ENCODE peak calls at places on chromosomes 2 and 18, in eight cellular contexts. R is endothelial cell of umbilical vein, G is keratinocyte, D is fibroblast of lung, K is A673, Z is mammary epithelial cell, T is GM23338, N is neural progenitor cell. M is an unnamed sample.

GRCh38 chr2:109210431-109211200 is 81.6 kb downstream of the SH3RF3 start:
- DNase-seq in D (peak; percentile 46), Z (no peak), T (no peak), K (no peak), G (no peak), N (no peak), R (no peak), M (no peak)

GRCh38 chr18:48996901-48997463 is 46.2 kb upstream of the SMAD7 start:
- DNase-seq in Z (peak; percentile 91), R (no peak), K (peak; percentile 36), D (peak; percentile 91), T (no peak), N (no peak), G (no peak), M (peak; percentile 29)

GRCh38 chr2:100571668-100572067 is 8.9 kb downstream of the PDCL3 start:
- DNase-seq in R (no peak), T (no peak), D (no peak), G (no peak), K (no peak), Z (no peak), N (no peak), M (no peak)

GRCh38 chr18:27564066-27564465 is 379.0 kb upstream of the CHST9 start:
- DNase-seq in D (no peak), T (no peak), G (no peak), N (no peak), R (no peak), K (no peak), Z (no peak), M (no peak)

GRCh38 chr2:159201321-159202063 is 85.0 kb downstream of the WDSUB1 start:
- DNase-seq in G (no peak), D (peak; percentile 21), T (no peak), K (no peak), R (no peak), N (no peak), Z (no peak), M (no peak)

GRCh38 chr2:107553534-107553933 is 273.2 kb upstream of the RGPD4 start:
- DNase-seq in R (no peak), G (no peak), D (peak; percentile 35), Z (peak; percentile 14), N (no peak), K (no peak), T (no peak), M (no peak)

GRCh38 chr2:8334866-8335325 is 347.0 kb upstream of the ID2 start:
- DNase-seq in Z (no peak), R (no peak), T (no peak), N (no peak), D (no peak), K (no peak), G (no peak), M (no peak)

GRCh38 chr18:48862678-48863270 is 88.0 kb downstream of the SMAD7 start:
- DNase-seq in T (no peak), Z (no peak), R (no peak), N (no peak), D (no peak), G (no peak), K (no peak), M (no peak)

GRCh38 chr2:19484736-19485135 is 126.3 kb upstream of the OSR1 start:
- DNase-seq in R (no peak), Z (no peak), G (no peak), K (no peak), N (no peak), D (no peak), T (no peak), M (no peak)

GRCh38 chr2:121041516-121041915 is 243.5 kb downstream of the TFCP2L1 start:
- DNase-seq in R (no peak), Z (no peak), G (no peak), T (no peak), D (no peak), K (no peak), N (no peak), M (no peak)

GRCh38 chr2:188773075-188773474 is 201.1 kb upstream of the COL3A1 start:
- DNase-seq in R (no peak), D (peak; percentile 25), N (no peak), K (no peak), Z (peak; percentile 70), T (no peak), G (no peak), M (no peak)

GRCh38 chr2:36366491-36367120 is 11.0 kb downstream of the CRIM1 start:
- DNase-seq in N (no peak), T (peak; percentile 55), K (no peak), G (no peak), D (peak; percentile 50), R (peak; percentile 61), Z (no peak), M (no peak)

GRCh38 chr2:67487993-67488392 is 90.9 kb downstream of the ETAA1 start:
- DNase-seq in K (no peak), R (no peak), Z (no peak), G (no peak), T (no peak), N (no peak), D (no peak), M (no peak)

GRCh38 chr2:84327645-84328249 is 131.3 kb downstream of the SUCLG1 start:
- DNase-seq in T (no peak), Z (no peak), G (no peak), K (no peak), R (no peak), D (no peak), N (no peak), M (no peak)

GRCh38 chr2:239377591-239377990 is 23.2 kb downstream of the HDAC4 start:
- DNase-seq in D (no peak), K (no peak), G (no peak), R (no peak), N (no peak), Z (no peak), T (no peak), M (no peak)

GRCh38 chr2:239379641-239380170 is 21.1 kb downstream of the HDAC4 start:
- DNase-seq in K (no peak), Z (no peak), R (no peak), D (no peak), T (peak; percentile 41), G (no peak), N (peak; percentile 38), M (no peak)

GRCh38 chr2:239378918-239379640 is 21.7 kb downstream of the HDAC4 start:
- DNase-seq in T (no peak), D (no peak), R (no peak), Z (no peak), K (no peak), N (no peak), G (no peak), M (no peak)

GRCh38 chr2:239376942-239377531 is 23.8 kb downstream of the HDAC4 start:
- DNase-seq in N (no peak), T (no peak), D (no peak), G (no peak), K (no peak), R (no peak), Z (no peak), M (no peak)

DNA sequence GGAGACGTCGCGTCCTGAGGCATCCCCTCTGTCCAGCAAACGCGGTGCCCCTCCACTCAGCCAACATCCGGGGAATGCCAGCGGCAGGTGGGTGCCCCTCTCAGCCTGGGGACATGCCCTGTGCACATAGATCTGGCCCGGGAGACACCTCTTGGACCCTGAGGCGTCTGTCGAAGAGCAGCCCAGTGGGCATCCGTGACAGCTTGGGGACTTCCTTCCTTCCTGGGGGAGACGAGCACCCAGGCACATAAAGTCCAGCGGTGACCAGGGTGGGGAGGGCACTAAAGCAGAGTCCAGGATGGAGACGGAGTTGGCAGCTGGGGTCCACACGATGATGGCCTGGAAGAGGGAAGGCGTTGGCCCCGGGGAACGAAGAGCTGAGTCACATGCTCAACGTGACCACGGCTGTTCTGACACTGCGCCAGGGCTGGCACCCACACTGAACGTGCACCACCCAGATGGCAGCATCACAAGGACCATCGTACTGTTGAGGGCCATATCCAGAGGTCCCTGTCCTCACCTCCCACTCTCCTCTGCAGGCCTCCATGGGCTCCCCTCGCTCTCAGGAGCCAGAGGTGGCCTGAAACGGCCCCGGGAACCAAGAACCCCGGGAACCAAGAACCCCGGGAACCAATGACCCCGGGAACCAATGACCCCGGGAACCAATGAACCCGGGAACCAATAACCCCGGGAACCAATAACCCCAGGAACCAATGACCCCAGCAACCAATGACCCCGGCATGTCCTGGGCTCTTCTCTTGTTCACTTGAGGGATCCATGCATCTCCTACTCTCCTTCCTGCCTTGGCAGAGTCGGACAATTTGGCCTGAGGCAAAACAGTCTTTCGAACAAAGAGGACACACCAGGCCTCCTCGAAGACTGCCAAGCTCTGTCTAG is 22.6 kb downstream of the HDAC4 start:
- DNase-seq in N (no peak), R (no peak), T (no peak), Z (no peak), D (no peak), K (no peak), G (no peak), M (no peak)
- TF ChIP-seq EZH2 in N (no peak), R (no peak), T (no peak), Z (no peak), D (no peak), K (no peak), G (no peak), M (no peak)

GRCh38 chr2:217930783-217931563 is 71.8 kb downstream of the TNS1 start:
- DNase-seq in N (no peak), G (no peak), K (no peak), Z (no peak), R (no peak), D (peak; percentile 59), T (no peak), M (no peak)
- H3K4me1 ChIP-seq in N (peaks cover 5% of the 10 kb centered on the region), G (peaks cover 34% of the 10 kb centered on the region), K (peaks cover 16% of the 10 kb centered on the region), Z (peaks cover 27% of the 10 kb centered on the region), R (peaks cover 32% of the 10 kb centered on the region), D (peaks cover 60% of the 10 kb centered on the region), T (peaks cover 16% of the 10 kb centered on the region), M (no peaks in the 10 kb centered on the region)

DNA sequence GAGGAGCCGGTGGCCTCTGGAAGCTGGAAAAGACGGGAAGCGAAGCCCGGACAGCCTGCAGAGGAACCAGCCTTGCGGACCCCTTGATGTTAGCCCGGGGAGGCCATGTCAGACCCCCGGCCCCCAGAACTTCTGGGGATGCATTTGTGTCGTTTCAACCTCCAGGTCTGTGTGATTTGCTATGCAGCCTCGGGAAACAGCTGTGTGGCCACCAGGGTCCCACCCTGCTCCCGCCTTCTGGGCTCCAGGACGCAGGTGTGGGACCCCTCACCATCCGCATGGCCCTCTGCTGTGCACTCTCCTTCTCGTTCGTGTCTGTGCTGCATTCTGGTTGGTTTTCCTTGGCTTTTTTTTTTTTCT is 13.3 kb downstream of the NEU4 start:
- DNase-seq in D (no peak), G (no peak), T (no peak), R (no peak), Z (no peak), K (no peak), N (no peak), M (no peak)
- H3K4me3 ChIP-seq in D (no peak overlapping the region), G (no peak overlapping the region), T (no peak overlapping the region), R (no peak overlapping the region), Z (no peak overlapping the region), K (no peak overlapping the region), N (no peak overlapping the region), M (no peak overlapping the region)

GRCh38 chr2:112140413-112140802 is 2.2 kb downstream of the FBLN7 start:
- DNase-seq in N (no peak), G (no peak), T (peak; percentile 62), K (no peak), D (no peak), R (no peak), Z (no peak), M (no peak)
- TF ChIP-seq EZH2 in N (peak; percentile 42), G (no peak), T (peak; percentile 88), K (no peak), D (no peak), R (no peak), Z (no peak), M (no peak)

GRCh38 chr18:39870586-39870985 is 2084.4 kb upstream of the PIK3C3 start:
- DNase-seq in Z (peak; percentile 5), N (no peak), G (no peak), T (no peak), D (peak; percentile 3), R (no peak), K (no peak), M (no peak)
- H3K4me1 ChIP-seq in Z (no peaks in the 10 kb centered on the region), N (peaks cover 9% of the 10 kb centered on the region), G (peaks cover 3% of the 10 kb centered on the region), T (no peaks in the 10 kb centered on the region), D (no peaks in the 10 kb centered on the region), R (no peaks in the 10 kb centered on the region), K (no peaks in the 10 kb centered on the region), M (no peaks in the 10 kb centered on the region)

M was measured in DND-41.